ENCODE peak calls at places on chromosomes 1 and 21, in six cellular contexts. One of them, this sample, is unnamed.

GRCh38 chr1:186715887-186716809 is 35.9 kb upstream of the PTGS2 start:
- DNase-seq in LHCN-M2: no peak
- DNase-seq in neural progenitor cell: no peak
- DNase-seq in iPS-NIHi11: no peak
- DNase-seq in GM18507: no peak
- DNase-seq in aorta: no peak
- DNase-seq in this sample: no peak

GRCh38 chr1:7265771-7266371 is 480.6 kb downstream of the CAMTA1 start:
- DNase-seq in LHCN-M2: peak
- DNase-seq in neural progenitor cell: no peak
- DNase-seq in GM18507: peak
- DNase-seq in aorta: no peak
- DNase-seq in iPS-NIHi11: no peak
- DNase-seq in this sample: no peak

GRCh38 chr21:43302769-43303168 is 124.2 kb downstream of the SIK1 start:
- DNase-seq in neural progenitor cell: no peak
- DNase-seq in GM18507: no peak
- DNase-seq in iPS-NIHi11: no peak
- DNase-seq in LHCN-M2: no peak
- DNase-seq in aorta: peak
- DNase-seq in this sample: peak

GRCh38 chr1:165355977-165356811 is at the start of gene LMX1A:
- DNase-seq in LHCN-M2: no peak
- DNase-seq in GM18507: no peak
- DNase-seq in neural progenitor cell: peak
- DNase-seq in iPS-NIHi11: peak
- DNase-seq in aorta: no peak
- DNase-seq in this sample: peak

GRCh38 chr21:33015091-33015490 is 10.6 kb upstream of the OLIG2 start:
- DNase-seq in LHCN-M2: no peak
- DNase-seq in iPS-NIHi11: no peak
- DNase-seq in GM18507: no peak
- DNase-seq in aorta: no peak
- DNase-seq in neural progenitor cell: no peak
- DNase-seq in this sample: no peak

GRCh38 chr1:41480204-41481108 is 4.0 kb downstream of the EDN2 start:
- DNase-seq in LHCN-M2: no peak
- DNase-seq in GM18507: no peak
- DNase-seq in neural progenitor cell: no peak
- DNase-seq in iPS-NIHi11: no peak
- DNase-seq in aorta: peak
- DNase-seq in this sample: no peak

GRCh38 chr1:177411371-177411770 is 240.6 kb downstream of the BRINP2 start:
- DNase-seq in aorta: no peak
- DNase-seq in GM18507: no peak
- DNase-seq in neural progenitor cell: peak
- DNase-seq in LHCN-M2: no peak
- DNase-seq in iPS-NIHi11: no peak
- DNase-seq in this sample: no peak

GRCh38 chr1:175332515-175332914 is 139.9 kb upstream of the KIAA0040 start:
- DNase-seq in aorta: no peak
- DNase-seq in neural progenitor cell: no peak
- DNase-seq in GM18507: no peak
- DNase-seq in iPS-NIHi11: peak
- DNase-seq in LHCN-M2: no peak
- DNase-seq in this sample: no peak